ENCODE peak calls at places on chromosomes 7 and 10, in seven cellular contexts. One of them, this sample, is unnamed.

GRCh38 chr7:114293289-114294012 is 121.2 kb upstream of the FOXP2 start:
- DNase-seq in A549: no peak
- DNase-seq in kidney tubule cell: peak
- DNase-seq in amygdala: no peak
- DNase-seq in foreskin fibroblast: no peak
- DNase-seq in T-helper 1 cell: no peak
- DNase-seq in endothelial cell: no peak
- DNase-seq in this sample: no peak

GRCh38 chr7:81470084-81470723 is 299.6 kb downstream of the HGF start:
- DNase-seq in A549: peak
- DNase-seq in kidney tubule cell: peak
- DNase-seq in amygdala: peak
- DNase-seq in foreskin fibroblast: peak
- DNase-seq in T-helper 1 cell: no peak
- DNase-seq in endothelial cell: peak
- DNase-seq in this sample: no peak

GRCh38 chr7:111558948-111559347 is 3.3 kb downstream of the IMMP2L start:
- DNase-seq in A549: no peak
- DNase-seq in kidney tubule cell: no peak
- DNase-seq in amygdala: no peak
- DNase-seq in foreskin fibroblast: peak
- DNase-seq in T-helper 1 cell: no peak
- DNase-seq in endothelial cell: no peak
- DNase-seq in this sample: no peak

GRCh38 chr10:77436257-77436780 is 201.3 kb downstream of the KCNMA1 start:
- DNase-seq in A549: no peak
- DNase-seq in kidney tubule cell: no peak
- DNase-seq in amygdala: no peak
- DNase-seq in foreskin fibroblast: peak
- DNase-seq in T-helper 1 cell: no peak
- DNase-seq in endothelial cell: no peak
- DNase-seq in this sample: no peak

GRCh38 chr7:8086239-8086638 is 117.6 kb downstream of the GLCCI1 start:
- DNase-seq in A549: no peak
- DNase-seq in kidney tubule cell: no peak
- DNase-seq in amygdala: no peak
- DNase-seq in foreskin fibroblast: no peak
- DNase-seq in T-helper 1 cell: no peak
- DNase-seq in endothelial cell: no peak
- DNase-seq in this sample: no peak

GRCh38 chr7:127504715-127505114 is 80.7 kb downstream of the GCC1 start:
- DNase-seq in A549: no peak
- DNase-seq in kidney tubule cell: peak
- DNase-seq in amygdala: no peak
- DNase-seq in foreskin fibroblast: peak
- DNase-seq in T-helper 1 cell: no peak
- DNase-seq in endothelial cell: peak
- DNase-seq in this sample: no peak

GRCh38 chr10:48273741-48274140 is 755 bp downstream of the FRMPD2 start:
- DNase-seq in A549: no peak
- DNase-seq in kidney tubule cell: peak
- DNase-seq in amygdala: no peak
- DNase-seq in foreskin fibroblast: no peak
- DNase-seq in T-helper 1 cell: no peak
- DNase-seq in endothelial cell: no peak
- DNase-seq in this sample: no peak

GRCh38 chr7:712601-713457 is 13.7 kb upstream of the DNAAF5 start:
- DNase-seq in A549: no peak
- DNase-seq in kidney tubule cell: no peak
- DNase-seq in amygdala: no peak
- DNase-seq in foreskin fibroblast: no peak
- DNase-seq in T-helper 1 cell: no peak
- DNase-seq in endothelial cell: no peak
- DNase-seq in this sample: no peak

GRCh38 chr10:49050338-49050737 is 65.0 kb downstream of the VSTM4 start:
- DNase-seq in A549: no peak
- DNase-seq in kidney tubule cell: no peak
- DNase-seq in amygdala: no peak
- DNase-seq in foreskin fibroblast: no peak
- DNase-seq in T-helper 1 cell: no peak
- DNase-seq in endothelial cell: no peak
- DNase-seq in this sample: no peak

This sample was measured in effector CD4-positive, alpha-beta T cell.